ENCODE peak calls at places on chromosomes 12 and 14, in five cellular contexts. One of them, this sample, is unnamed.

GRCh38 chr14:69672372-69672771 is 61.0 kb downstream of the SUSD6 start:
- DNase-seq in psoas muscle: no peak
- DNase-seq in chondrocyte: no peak
- DNase-seq in T follicular helper cell: no peak
- DNase-seq in smooth muscle cell of the brain vasculature: no peak
- DNase-seq in this sample: no peak

GRCh38 chr14:90454041-90455000 is 57.5 kb downstream of the CALM1 start:
- DNase-seq in psoas muscle: peak; percentile 61
- DNase-seq in chondrocyte: no peak
- DNase-seq in T follicular helper cell: no peak
- DNase-seq in smooth muscle cell of the brain vasculature: peak; percentile 23
- DNase-seq in this sample: peak; percentile 57

GRCh38 chr12:78641837-78642423 is 222.6 kb upstream of the SYT1 start:
- DNase-seq in psoas muscle: no peak
- DNase-seq in chondrocyte: no peak
- DNase-seq in T follicular helper cell: no peak
- DNase-seq in smooth muscle cell of the brain vasculature: no peak
- DNase-seq in this sample: no peak

GRCh38 chr12:18899162-18899561 is 161.2 kb downstream of the CAPZA3 start:
- DNase-seq in psoas muscle: no peak
- DNase-seq in chondrocyte: no peak
- DNase-seq in T follicular helper cell: no peak
- DNase-seq in smooth muscle cell of the brain vasculature: no peak
- DNase-seq in this sample: no peak

GRCh38 chr12:62268956-62269355 is 8.8 kb downstream of the USP15 start:
- DNase-seq in psoas muscle: no peak
- DNase-seq in chondrocyte: no peak
- DNase-seq in T follicular helper cell: no peak
- DNase-seq in smooth muscle cell of the brain vasculature: no peak
- DNase-seq in this sample: no peak

GRCh38 chr14:62943202-62943601 is 102.1 kb downstream of the KCNH5 start:
- DNase-seq in psoas muscle: no peak
- DNase-seq in chondrocyte: no peak
- DNase-seq in T follicular helper cell: no peak
- DNase-seq in smooth muscle cell of the brain vasculature: no peak
- DNase-seq in this sample: no peak

GRCh38 chr12:43893670-43894069 is 57.8 kb downstream of the TMEM117 start:
- DNase-seq in psoas muscle: peak; percentile 18
- DNase-seq in chondrocyte: no peak
- DNase-seq in T follicular helper cell: no peak
- DNase-seq in smooth muscle cell of the brain vasculature: no peak
- DNase-seq in this sample: no peak

GRCh38 chr14:99196310-99196650 is 75.7 kb downstream of the BCL11B start:
- DNase-seq in psoas muscle: no peak
- DNase-seq in chondrocyte: peak; percentile 72
- DNase-seq in T follicular helper cell: no peak
- DNase-seq in smooth muscle cell of the brain vasculature: no peak
- DNase-seq in this sample: no peak

GRCh38 chr12:14138495-14138894 is 157.1 kb upstream of the GRIN2B start:
- DNase-seq in psoas muscle: no peak
- DNase-seq in chondrocyte: no peak
- DNase-seq in T follicular helper cell: no peak
- DNase-seq in smooth muscle cell of the brain vasculature: no peak
- DNase-seq in this sample: no peak

GRCh38 chr14:50830932-50831703 is at the start of gene NIN:
- DNase-seq in psoas muscle: peak; percentile 82
- DNase-seq in chondrocyte: no peak
- DNase-seq in T follicular helper cell: peak; percentile 59
- DNase-seq in smooth muscle cell of the brain vasculature: no peak
- DNase-seq in this sample: peak; percentile 87

GRCh38 chr14:68393178-68393763 is 399.6 kb downstream of the ZFP36L1 start:
- DNase-seq in psoas muscle: no peak
- DNase-seq in chondrocyte: no peak
- DNase-seq in T follicular helper cell: no peak
- DNase-seq in smooth muscle cell of the brain vasculature: no peak
- DNase-seq in this sample: no peak

GRCh38 chr14:61524211-61524806 is 171.0 kb upstream of the HIF1A start:
- DNase-seq in psoas muscle: no peak
- DNase-seq in chondrocyte: no peak
- DNase-seq in T follicular helper cell: no peak
- DNase-seq in smooth muscle cell of the brain vasculature: no peak
- DNase-seq in this sample: no peak

GRCh38 chr14:32728957-32729356 is 209.7 kb upstream of the NPAS3 start:
- DNase-seq in psoas muscle: no peak
- DNase-seq in chondrocyte: no peak
- DNase-seq in T follicular helper cell: no peak
- DNase-seq in smooth muscle cell of the brain vasculature: no peak
- DNase-seq in this sample: no peak

GRCh38 chr14:68549966-68550705 is 242.7 kb downstream of the ZFP36L1 start:
- DNase-seq in psoas muscle: no peak
- DNase-seq in chondrocyte: no peak
- DNase-seq in T follicular helper cell: no peak
- DNase-seq in smooth muscle cell of the brain vasculature: no peak
- DNase-seq in this sample: no peak

GRCh38 chr14:35355981-35356839 is 48.3 kb downstream of the NFKBIA start:
- DNase-seq in psoas muscle: no peak
- DNase-seq in chondrocyte: no peak
- DNase-seq in T follicular helper cell: no peak
- DNase-seq in smooth muscle cell of the brain vasculature: no peak
- DNase-seq in this sample: peak; percentile 43

GRCh38 chr12:123431951-123432886 is 4.3 kb downstream of the RILPL2 start:
- DNase-seq in psoas muscle: no peak
- DNase-seq in chondrocyte: no peak
- DNase-seq in T follicular helper cell: peak; percentile 17
- DNase-seq in smooth muscle cell of the brain vasculature: no peak
- DNase-seq in this sample: peak; percentile 65

GRCh38 chr12:105995986-105996385 is 142.8 kb downstream of the NUAK1 start:
- DNase-seq in psoas muscle: no peak
- DNase-seq in chondrocyte: no peak
- DNase-seq in T follicular helper cell: no peak
- DNase-seq in smooth muscle cell of the brain vasculature: no peak
- DNase-seq in this sample: no peak

GRCh38 chr12:12872934-12873275 is 18.5 kb upstream of the GPRC5A start:
- DNase-seq in psoas muscle: no peak
- DNase-seq in chondrocyte: no peak
- DNase-seq in T follicular helper cell: no peak
- DNase-seq in smooth muscle cell of the brain vasculature: no peak
- DNase-seq in this sample: no peak

GRCh38 chr12:70052931-70053497 is 190.2 kb upstream of the CNOT2 start:
- DNase-seq in psoas muscle: no peak
- DNase-seq in chondrocyte: no peak
- DNase-seq in T follicular helper cell: no peak
- DNase-seq in smooth muscle cell of the brain vasculature: no peak
- DNase-seq in this sample: no peak

GRCh38 chr14:75845136-75845804 is 136.5 kb downstream of the TGFB3 start:
- DNase-seq in psoas muscle: no peak
- DNase-seq in chondrocyte: no peak
- DNase-seq in T follicular helper cell: no peak
- DNase-seq in smooth muscle cell of the brain vasculature: no peak
- DNase-seq in this sample: no peak

GRCh38 chr14:103110681-103111296 is 12.5 kb upstream of the TNFAIP2 start:
- DNase-seq in psoas muscle: peak; percentile 54
- DNase-seq in chondrocyte: no peak
- DNase-seq in T follicular helper cell: no peak
- DNase-seq in smooth muscle cell of the brain vasculature: no peak
- DNase-seq in this sample: no peak

GRCh38 chr14:68856572-68856971 is 63.7 kb upstream of the ZFP36L1 start:
- DNase-seq in psoas muscle: no peak
- DNase-seq in chondrocyte: no peak
- DNase-seq in T follicular helper cell: no peak
- DNase-seq in smooth muscle cell of the brain vasculature: no peak
- DNase-seq in this sample: no peak

GRCh38 chr12:1915082-1915968 is 3.1 kb downstream of the CACNA2D4 start:
- DNase-seq in psoas muscle: no peak
- DNase-seq in chondrocyte: no peak
- DNase-seq in T follicular helper cell: no peak
- DNase-seq in smooth muscle cell of the brain vasculature: no peak
- DNase-seq in this sample: peak; percentile 37

This sample was measured in lower lobe of right lung.